ENCODE peak calls at places on chromosome 16, in seven cellular contexts. R is sciatic nerve, J is H54, C is OCI-LY7, P is HTR-8/SVneo, G is head of caudate nucleus, Y is SK-N-SH. B is an unnamed sample.

GRCh38 chr16:50665128-50665878 is 15.8 kb downstream of the SNX20 start:
- DNase-seq in R (peak), J (peak), C (peak), P (peak), G (peak), Y (peak), B (peak)

GRCh38 chr16:12529582-12529981 is 274.1 kb downstream of the CPPED1 start:
- DNase-seq in R (no peak), J (no peak), C (no peak), P (no peak), G (peak), Y (no peak), B (no peak)

GRCh38 chr16:50296807-50297206 is 30.5 kb downstream of the ADCY7 start:
- DNase-seq in R (peak), J (no peak), C (no peak), P (no peak), G (no peak), Y (no peak), B (no peak)

GRCh38 chr16:82867425-82867824 is 240.7 kb downstream of the CDH13 start:
- DNase-seq in R (no peak), J (no peak), C (no peak), P (no peak), G (no peak), Y (no peak), B (no peak)

GRCh38 chr16:19926449-19927390 is 42.1 kb upstream of the GPRC5B start:
- DNase-seq in R (no peak), J (peak), C (no peak), P (no peak), G (no peak), Y (no peak), B (no peak)

GRCh38 chr16:19232988-19233387 is 52.5 kb upstream of the CLEC19A start:
- DNase-seq in R (no peak), J (no peak), C (no peak), P (no peak), G (no peak), Y (peak), B (no peak)

GRCh38 chr16:85947511-85948509 is 48.8 kb downstream of the IRF8 start:
- DNase-seq in R (no peak), J (no peak), C (peak), P (no peak), G (no peak), Y (no peak), B (no peak)

GRCh38 chr16:20242568-20243240 is 84.6 kb downstream of the GP2 start:
- DNase-seq in R (no peak), J (no peak), C (no peak), P (no peak), G (no peak), Y (no peak), B (no peak)

GRCh38 chr16:9331503-9331902 is 240.1 kb downstream of the HAPSTR1 start:
- DNase-seq in R (no peak), J (no peak), C (no peak), P (no peak), G (no peak), Y (no peak), B (no peak)

GRCh38 chr16:78127130-78127529 is 27.7 kb downstream of the WWOX start:
- DNase-seq in R (no peak), J (no peak), C (no peak), P (no peak), G (no peak), Y (no peak), B (no peak)

GRCh38 chr16:19882641-19883040 is 2.0 kb downstream of the GPRC5B start:
- DNase-seq in R (no peak), J (no peak), C (no peak), P (no peak), G (peak), Y (no peak), B (peak)

GRCh38 chr16:86365513-86366040 is 144.8 kb upstream of the FOXF1 start:
- DNase-seq in R (no peak), J (no peak), C (no peak), P (no peak), G (no peak), Y (no peak), B (no peak)

GRCh38 chr16:49663081-49664057 is 192.5 kb downstream of the ZNF423 start:
- DNase-seq in R (no peak), J (no peak), C (no peak), P (no peak), G (no peak), Y (peak), B (no peak)

GRCh38 chr16:12146966-12147365 is 170.4 kb downstream of the SNX29 start:
- DNase-seq in R (no peak), J (no peak), C (peak), P (no peak), G (no peak), Y (no peak), B (no peak)

GRCh38 chr16:46896314-46896968 is 12.3 kb downstream of the GPT2 start:
- DNase-seq in R (no peak), J (no peak), C (no peak), P (no peak), G (no peak), Y (peak), B (no peak)

GRCh38 chr16:75555213-75555706 is 792 bp downstream of the TMEM231 start:
- DNase-seq in R (peak), J (peak), C (peak), P (peak), G (peak), Y (peak), B (peak)

GRCh38 chr16:68361485-68361884 is 50.7 kb downstream of the PRMT7 start:
- DNase-seq in R (no peak), J (no peak), C (no peak), P (no peak), G (no peak), Y (peak), B (no peak)

GRCh38 chr16:87240211-87241134 is 76.7 kb downstream of the C16orf95 start:
- DNase-seq in R (peak), J (no peak), C (no peak), P (peak), G (no peak), Y (peak), B (no peak)

B was measured in HAP-1.